ENCODE peak calls at places on chromosomes 16 and 17, in four cellular contexts. Q, R, X and P are unnamed samples.

GRCh38 chr17:53950207-53950857 is 127.6 kb downstream of the KIF2B start:
- DNase-seq in Q (no peak), R (no peak), X (no peak), P (no peak)

GRCh38 chr16:629289-630023 is 1.3 kb upstream of the WFIKKN1 start:
- DNase-seq in Q (no peak), R (no peak), X (no peak), P (no peak)

GRCh38 chr16:30651124-30652004 is 604 bp downstream of the PRR14 start:
- DNase-seq in Q (no peak), R (peak), X (peak), P (peak)

GRCh38 chr17:2595736-2596135 is 2.3 kb downstream of the PAFAH1B1 start:
- DNase-seq in Q (no peak), R (no peak), X (no peak), P (no peak)

GRCh38 chr17:74759941-74760340 is 11.5 kb downstream of the NHERF1 start:
- DNase-seq in Q (no peak), R (no peak), X (no peak), P (no peak)

GRCh38 chr17:43992641-43993040 is 11.8 kb upstream of the NAGS start:
- DNase-seq in Q (no peak), R (no peak), X (no peak), P (no peak)

GRCh38 chr17:40072481-40073346 is 9.9 kb downstream of the THRA start:
- DNase-seq in Q (no peak), R (no peak), X (no peak), P (no peak)

GRCh38 chr16:2686912-2687507 is 4.7 kb downstream of the KCTD5 start:
- DNase-seq in Q (no peak), R (peak), X (no peak), P (no peak)

GRCh38 chr16:84482951-84483881 is 21.2 kb downstream of the MEAK7 start:
- DNase-seq in Q (no peak), R (no peak), X (no peak), P (no peak)

GRCh38 chr17:39080416-39081179 is 70.8 kb downstream of the PLXDC1 start:
- DNase-seq in Q (no peak), R (peak), X (no peak), P (peak)